ENCODE peak calls at places on chromosomes 7 and 10, in seven cellular contexts. One of them, this sample, is unnamed. For H3K4me1 and H3K9me3, the result is how much of the 10 kb centered on the place peaks cover.

GRCh38 chr10:124719213-124719851 is 24.8 kb downstream of the FAM53B start:
- DNase-seq in gastrocnemius medialis: peak
- DNase-seq in Peyer's patch: peak
- DNase-seq in astrocyte: peak
- DNase-seq in adrenal gland: peak
- DNase-seq in GM12878: peak
- DNase-seq in ovary: no peak
- DNase-seq in this sample: peak

GRCh38 chr10:24685958-24686540 is 37.6 kb downstream of the ARHGAP21 start:
- DNase-seq in gastrocnemius medialis: peak
- DNase-seq in Peyer's patch: no peak
- DNase-seq in astrocyte: peak
- DNase-seq in adrenal gland: peak
- DNase-seq in GM12878: no peak
- DNase-seq in ovary: no peak
- DNase-seq in this sample: no peak

GRCh38 chr10:34273340-34273739 is 541.8 kb downstream of the PARD3 start:
- DNase-seq in gastrocnemius medialis: no peak
- DNase-seq in Peyer's patch: no peak
- DNase-seq in astrocyte: no peak
- DNase-seq in adrenal gland: no peak
- DNase-seq in GM12878: no peak
- DNase-seq in ovary: no peak
- DNase-seq in this sample: no peak

GRCh38 chr10:32065871-32066270 is 9.6 kb upstream of the KIF5B start:
- DNase-seq in gastrocnemius medialis: no peak
- DNase-seq in Peyer's patch: no peak
- DNase-seq in astrocyte: peak
- DNase-seq in adrenal gland: no peak
- DNase-seq in GM12878: no peak
- DNase-seq in ovary: no peak
- DNase-seq in this sample: no peak

GRCh38 chr7:15197359-15197977 is 294.9 kb upstream of the DGKB start:
- DNase-seq in gastrocnemius medialis: no peak
- DNase-seq in Peyer's patch: no peak
- DNase-seq in astrocyte: peak
- DNase-seq in adrenal gland: no peak
- DNase-seq in GM12878: no peak
- DNase-seq in ovary: no peak
- DNase-seq in this sample: no peak

GRCh38 chr10:91698258-91698657 is 65.4 kb upstream of the PPP1R3C start:
- DNase-seq in gastrocnemius medialis: no peak
- DNase-seq in Peyer's patch: no peak
- DNase-seq in astrocyte: no peak
- DNase-seq in adrenal gland: no peak
- DNase-seq in GM12878: no peak
- DNase-seq in ovary: no peak
- DNase-seq in this sample: no peak

GRCh38 chr7:155166108-155166507 is 96.0 kb downstream of the HTR5A start:
- DNase-seq in gastrocnemius medialis: no peak
- DNase-seq in Peyer's patch: no peak
- DNase-seq in astrocyte: no peak
- DNase-seq in adrenal gland: no peak
- DNase-seq in GM12878: no peak
- DNase-seq in ovary: no peak
- DNase-seq in this sample: no peak

GRCh38 chr7:138468244-138469123 is 8.4 kb downstream of the TRIM24 start:
- DNase-seq in gastrocnemius medialis: peak
- DNase-seq in Peyer's patch: no peak
- DNase-seq in astrocyte: no peak
- DNase-seq in adrenal gland: peak
- DNase-seq in GM12878: no peak
- DNase-seq in ovary: peak
- DNase-seq in this sample: no peak

GRCh38 chr10:90589825-90590224 is 268.0 kb downstream of the HTR7 start:
- DNase-seq in gastrocnemius medialis: no peak
- DNase-seq in Peyer's patch: no peak
- DNase-seq in astrocyte: no peak
- DNase-seq in adrenal gland: peak
- DNase-seq in GM12878: no peak
- DNase-seq in ovary: no peak
- DNase-seq in this sample: no peak

GRCh38 chr7:75892634-75893272 is 13.9 kb downstream of the RHBDD2 start:
- DNase-seq in gastrocnemius medialis: peak
- DNase-seq in Peyer's patch: peak
- DNase-seq in astrocyte: peak
- DNase-seq in adrenal gland: peak
- DNase-seq in GM12878: no peak
- DNase-seq in ovary: peak
- DNase-seq in this sample: no peak

GRCh38 chr10:84140036-84140379 is 699 bp downstream of the GHITM start:
- DNase-seq in gastrocnemius medialis: peak
- DNase-seq in Peyer's patch: no peak
- DNase-seq in astrocyte: peak
- DNase-seq in adrenal gland: peak
- DNase-seq in GM12878: no peak
- DNase-seq in ovary: peak
- DNase-seq in this sample: no peak

GRCh38 chr7:27204851-27205322 is 5.0 kb upstream of the HOXA13 start:
- DNase-seq in gastrocnemius medialis: no peak
- DNase-seq in Peyer's patch: no peak
- DNase-seq in astrocyte: no peak
- DNase-seq in adrenal gland: no peak
- DNase-seq in GM12878: no peak
- DNase-seq in ovary: no peak
- DNase-seq in this sample: no peak

GRCh38 chr7:45001138-45001694 is 1.2 kb downstream of the CCM2 start:
- DNase-seq in gastrocnemius medialis: no peak
- DNase-seq in Peyer's patch: peak
- DNase-seq in astrocyte: peak
- DNase-seq in adrenal gland: peak
- DNase-seq in GM12878: no peak
- DNase-seq in ovary: no peak
- DNase-seq in this sample: peak

GRCh38 chr7:101608772-101609713 is 20.1 kb downstream of the MYL10 start:
- DNase-seq in gastrocnemius medialis: no peak
- DNase-seq in Peyer's patch: peak
- DNase-seq in astrocyte: no peak
- DNase-seq in adrenal gland: no peak
- DNase-seq in GM12878: no peak
- DNase-seq in ovary: no peak
- DNase-seq in this sample: no peak

GRCh38 chr7:41711283-41712064 is 8.6 kb upstream of the INHBA start:
- DNase-seq in gastrocnemius medialis: no peak
- DNase-seq in Peyer's patch: peak
- DNase-seq in astrocyte: no peak
- DNase-seq in adrenal gland: no peak
- DNase-seq in GM12878: no peak
- DNase-seq in ovary: no peak
- DNase-seq in this sample: no peak

GRCh38 chr7:141748401-141748800 is 10.2 kb downstream of the SSBP1 start:
- DNase-seq in gastrocnemius medialis: no peak
- DNase-seq in Peyer's patch: no peak
- DNase-seq in astrocyte: peak
- DNase-seq in adrenal gland: no peak
- DNase-seq in GM12878: no peak
- DNase-seq in ovary: no peak
- DNase-seq in this sample: no peak

GRCh38 chr10:48594371-48594770 is 10.5 kb downstream of the ARHGAP22 start:
- DNase-seq in gastrocnemius medialis: no peak
- DNase-seq in Peyer's patch: no peak
- DNase-seq in astrocyte: no peak
- DNase-seq in adrenal gland: no peak
- DNase-seq in GM12878: no peak
- DNase-seq in ovary: no peak
- DNase-seq in this sample: no peak

GRCh38 chr7:152577339-152577738 is 98.6 kb downstream of the XRCC2 start:
- DNase-seq in gastrocnemius medialis: no peak
- DNase-seq in Peyer's patch: no peak
- DNase-seq in astrocyte: no peak
- DNase-seq in adrenal gland: no peak
- DNase-seq in GM12878: no peak
- DNase-seq in ovary: no peak
- DNase-seq in this sample: no peak

GRCh38 chr10:110681023-110681681 is 37.0 kb downstream of the RBM20 start:
- DNase-seq in gastrocnemius medialis: peak
- DNase-seq in Peyer's patch: peak
- DNase-seq in astrocyte: no peak
- DNase-seq in adrenal gland: no peak
- DNase-seq in GM12878: no peak
- DNase-seq in ovary: no peak
- DNase-seq in this sample: no peak

GRCh38 chr10:84605802-84606201 is 277.4 kb downstream of the CCSER2 start:
- DNase-seq in gastrocnemius medialis: no peak
- DNase-seq in Peyer's patch: no peak
- DNase-seq in astrocyte: no peak
- DNase-seq in adrenal gland: no peak
- DNase-seq in GM12878: no peak
- DNase-seq in ovary: no peak
- DNase-seq in this sample: no peak

GRCh38 chr10:132407846-132408278 is 10.9 kb downstream of the PWWP2B start:
- DNase-seq in gastrocnemius medialis: no peak
- DNase-seq in Peyer's patch: peak
- DNase-seq in astrocyte: no peak
- DNase-seq in adrenal gland: peak
- DNase-seq in GM12878: no peak
- DNase-seq in ovary: peak
- DNase-seq in this sample: no peak

GRCh38 chr7:136859798-136860197 is 8.7 kb upstream of the CHRM2 start:
- DNase-seq in gastrocnemius medialis: no peak
- DNase-seq in Peyer's patch: no peak
- DNase-seq in astrocyte: peak
- DNase-seq in adrenal gland: no peak
- DNase-seq in GM12878: no peak
- DNase-seq in ovary: no peak
- DNase-seq in this sample: no peak

GRCh38 chr7:40428421-40428820 is 293.6 kb downstream of the SUGCT start:
- DNase-seq in gastrocnemius medialis: no peak
- DNase-seq in Peyer's patch: no peak
- DNase-seq in astrocyte: no peak
- DNase-seq in adrenal gland: no peak
- DNase-seq in GM12878: no peak
- DNase-seq in ovary: no peak
- DNase-seq in this sample: no peak
- H3K27ac ChIP-seq in gastrocnemius medialis: no peak
- H3K27ac ChIP-seq in Peyer's patch: no peak
- H3K27ac ChIP-seq in astrocyte: no peak
- H3K27ac ChIP-seq in adrenal gland: no peak
- H3K27ac ChIP-seq in GM12878: no peak
- H3K27ac ChIP-seq in ovary: no peak
- H3K27ac ChIP-seq in this sample: no peak

GRCh38 chr7:30154111-30154587 is 19.4 kb downstream of the MTURN start:
- DNase-seq in gastrocnemius medialis: no peak
- DNase-seq in Peyer's patch: no peak
- DNase-seq in astrocyte: no peak
- DNase-seq in adrenal gland: no peak
- DNase-seq in GM12878: no peak
- DNase-seq in ovary: no peak
- DNase-seq in this sample: no peak

GRCh38 chr7:30159698-30160143 is 24.9 kb downstream of the MTURN start:
- DNase-seq in gastrocnemius medialis: no peak
- DNase-seq in Peyer's patch: no peak
- DNase-seq in astrocyte: peak
- DNase-seq in adrenal gland: no peak
- DNase-seq in GM12878: no peak
- DNase-seq in ovary: no peak
- DNase-seq in this sample: no peak

GRCh38 chr7:30157217-30157616 is 22.4 kb downstream of the MTURN start:
- DNase-seq in gastrocnemius medialis: no peak
- DNase-seq in Peyer's patch: no peak
- DNase-seq in astrocyte: no peak
- DNase-seq in adrenal gland: no peak
- DNase-seq in GM12878: no peak
- DNase-seq in ovary: no peak
- DNase-seq in this sample: no peak

GRCh38 chr7:30159153-30159552 is 24.4 kb downstream of the MTURN start:
- DNase-seq in gastrocnemius medialis: no peak
- DNase-seq in Peyer's patch: peak
- DNase-seq in astrocyte: no peak
- DNase-seq in adrenal gland: no peak
- DNase-seq in GM12878: no peak
- DNase-seq in ovary: no peak
- DNase-seq in this sample: no peak

GRCh38 chr7:30155481-30155880 is 20.7 kb downstream of the MTURN start:
- DNase-seq in gastrocnemius medialis: no peak
- DNase-seq in Peyer's patch: no peak
- DNase-seq in astrocyte: no peak
- DNase-seq in adrenal gland: no peak
- DNase-seq in GM12878: no peak
- DNase-seq in ovary: no peak
- DNase-seq in this sample: no peak
- H3K4me1 ChIP-seq in gastrocnemius medialis: under half
- H3K4me1 ChIP-seq in Peyer's patch: under half
- H3K4me1 ChIP-seq in astrocyte: under half
- H3K4me1 ChIP-seq in adrenal gland: under half
- H3K4me1 ChIP-seq in GM12878: under half
- H3K4me1 ChIP-seq in ovary: under half
- H3K4me1 ChIP-seq in this sample: under half

GRCh38 chr10:94093286-94093905 is 99.7 kb downstream of the PLCE1 start:
- DNase-seq in gastrocnemius medialis: no peak
- DNase-seq in Peyer's patch: no peak
- DNase-seq in astrocyte: peak
- DNase-seq in adrenal gland: no peak
- DNase-seq in GM12878: no peak
- DNase-seq in ovary: no peak
- DNase-seq in this sample: no peak
- H3K9me3 ChIP-seq in gastrocnemius medialis: under half
- H3K9me3 ChIP-seq in Peyer's patch: under half
- H3K9me3 ChIP-seq in astrocyte: under half
- H3K9me3 ChIP-seq in adrenal gland: under half
- H3K9me3 ChIP-seq in GM12878: under half
- H3K9me3 ChIP-seq in ovary: under half
- H3K9me3 ChIP-seq in this sample: under half

GRCh38 chr7:12625836-12626235 is 55.3 kb downstream of the SCIN start:
- DNase-seq in gastrocnemius medialis: no peak
- DNase-seq in Peyer's patch: no peak
- DNase-seq in astrocyte: no peak
- DNase-seq in adrenal gland: no peak
- DNase-seq in GM12878: no peak
- DNase-seq in ovary: no peak
- DNase-seq in this sample: no peak

GRCh38 chr7:12623885-12624498 is 53.5 kb downstream of the SCIN start:
- DNase-seq in gastrocnemius medialis: no peak
- DNase-seq in Peyer's patch: no peak
- DNase-seq in astrocyte: no peak
- DNase-seq in adrenal gland: no peak
- DNase-seq in GM12878: no peak
- DNase-seq in ovary: no peak
- DNase-seq in this sample: no peak

GRCh38 chr7:12620371-12620770 is 49.9 kb downstream of the SCIN start:
- DNase-seq in gastrocnemius medialis: no peak
- DNase-seq in Peyer's patch: no peak
- DNase-seq in astrocyte: no peak
- DNase-seq in adrenal gland: no peak
- DNase-seq in GM12878: no peak
- DNase-seq in ovary: no peak
- DNase-seq in this sample: no peak

GRCh38 chr7:12619461-12620069 is 49.0 kb downstream of the SCIN start:
- DNase-seq in gastrocnemius medialis: no peak
- DNase-seq in Peyer's patch: no peak
- DNase-seq in astrocyte: no peak
- DNase-seq in adrenal gland: no peak
- DNase-seq in GM12878: no peak
- DNase-seq in ovary: no peak
- DNase-seq in this sample: no peak

GRCh38 chr7:12623223-12623622 is 52.7 kb downstream of the SCIN start:
- DNase-seq in gastrocnemius medialis: no peak
- DNase-seq in Peyer's patch: no peak
- DNase-seq in astrocyte: no peak
- DNase-seq in adrenal gland: no peak
- DNase-seq in GM12878: no peak
- DNase-seq in ovary: no peak
- DNase-seq in this sample: no peak
- H3K27ac ChIP-seq in gastrocnemius medialis: no peak
- H3K27ac ChIP-seq in Peyer's patch: no peak
- H3K27ac ChIP-seq in astrocyte: no peak
- H3K27ac ChIP-seq in adrenal gland: no peak
- H3K27ac ChIP-seq in GM12878: no peak
- H3K27ac ChIP-seq in ovary: no peak
- H3K27ac ChIP-seq in this sample: no peak